ENCODE peak calls at places on chromosomes 3 and 15, in five cellular contexts. T is GM12878, G is K562, M is SK-N-SH, J is HepG2. Y is an unnamed sample.

GRCh38 chr15:33660151-33660550 is 308.1 kb upstream of the CHRM5 start:
- DNase-seq in T (no peak), G (no peak), M (no peak), J (no peak), Y (no peak)

GRCh38 chr3:110267304-110267703 is 804.3 kb upstream of the NECTIN3 start:
- DNase-seq in T (no peak), G (no peak), M (no peak), J (no peak), Y (no peak)

GRCh38 chr3:1439395-1439794 is 346.6 kb downstream of the CNTN6 start:
- DNase-seq in T (no peak), G (no peak), M (no peak), J (no peak), Y (no peak)

GRCh38 chr15:69468241-69469121 is 15.9 kb downstream of the RPLP1 start:
- DNase-seq in T (no peak), G (peak; percentile 61), M (peak; percentile 38), J (no peak), Y (no peak)

GRCh38 chr3:107421170-107421792 is 44.0 kb downstream of the CCDC54 start:
- DNase-seq in T (no peak), G (peak; percentile 17), M (peak; percentile 50), J (peak; percentile 52), Y (peak; percentile 67)

GRCh38 chr3:126746395-126747177 is 42.5 kb downstream of the CHCHD6 start:
- DNase-seq in T (no peak), G (peak; percentile 34), M (peak; percentile 43), J (peak; percentile 84), Y (peak; percentile 36)

GRCh38 chr3:66797916-66798560 is 200.1 kb upstream of the KBTBD8 start:
- DNase-seq in T (no peak), G (no peak), M (no peak), J (no peak), Y (no peak)

GRCh38 chr3:44880284-44880683 is 5.9 kb downstream of the TGM4 start:
- DNase-seq in T (no peak), G (no peak), M (no peak), J (no peak), Y (no peak)

GRCh38 chr3:11721114-11721440 is 77.4 kb upstream of the VGLL4 start:
- DNase-seq in T (no peak), G (no peak), M (no peak), J (no peak), Y (no peak)

GRCh38 chr3:30672959-30673358 is 66.6 kb downstream of the TGFBR2 start:
- DNase-seq in T (no peak), G (no peak), M (no peak), J (no peak), Y (no peak)

GRCh38 chr3:136186330-136186729 is 9.8 kb downstream of the MSL2 start:
- DNase-seq in T (no peak), G (no peak), M (no peak), J (peak; percentile 69), Y (no peak)

GRCh38 chr3:87127286-87127685 is 99.8 kb upstream of the CHMP2B start:
- DNase-seq in T (no peak), G (no peak), M (no peak), J (no peak), Y (no peak)

GRCh38 chr3:127449489-127450212 is 140.9 kb downstream of the TPRA1 start:
- DNase-seq in T (no peak), G (no peak), M (no peak), J (no peak), Y (no peak)

GRCh38 chr15:74787251-74788041 is 5.6 kb downstream of the CSK start:
- DNase-seq in T (peak; percentile 97), G (peak; percentile 70), M (peak; percentile 69), J (no peak), Y (no peak)

GRCh38 chr3:106610362-106610997 is 741.7 kb upstream of the CBLB start:
- DNase-seq in T (no peak), G (no peak), M (no peak), J (no peak), Y (no peak)

GRCh38 chr15:87154771-87155170 is 1075.1 kb downstream of the AGBL1 start:
- DNase-seq in T (no peak), G (no peak), M (no peak), J (no peak), Y (no peak)

GRCh38 chr3:195208631-195209030 is 62.3 kb downstream of the XXYLT1 start:
- DNase-seq in T (no peak), G (no peak), M (no peak), J (no peak), Y (no peak)

GRCh38 chr3:135348698-135349097 is 553.6 kb downstream of the EPHB1 start:
- DNase-seq in T (no peak), G (no peak), M (no peak), J (no peak), Y (no peak)

GRCh38 chr3:49133226-49133951 is 539 bp upstream of the LAMB2 start:
- DNase-seq in T (no peak), G (peak; percentile 83), M (peak; percentile 89), J (peak; percentile 80), Y (peak; percentile 74)

GRCh38 chr3:117507958-117508357 is 798.4 kb downstream of the TUSC7 start:
- DNase-seq in T (no peak), G (no peak), M (no peak), J (no peak), Y (no peak)

GRCh38 chr3:51759203-51759602 is 19.8 kb downstream of the IQCF6 start:
- DNase-seq in T (no peak), G (no peak), M (no peak), J (no peak), Y (no peak)

GRCh38 chr15:32774022-32774421 is 56.2 kb downstream of the GREM1 start:
- DNase-seq in T (no peak), G (no peak), M (no peak), J (peak; percentile 38), Y (no peak)

GRCh38 chr3:94050546-94050945 is 12.2 kb downstream of the DHFR2 start:
- DNase-seq in T (no peak), G (no peak), M (no peak), J (no peak), Y (no peak)

GRCh38 chr15:58726867-58727266 is 22.6 kb downstream of the ADAM10 start:
- DNase-seq in T (no peak), G (no peak), M (no peak), J (no peak), Y (no peak)

DNA sequence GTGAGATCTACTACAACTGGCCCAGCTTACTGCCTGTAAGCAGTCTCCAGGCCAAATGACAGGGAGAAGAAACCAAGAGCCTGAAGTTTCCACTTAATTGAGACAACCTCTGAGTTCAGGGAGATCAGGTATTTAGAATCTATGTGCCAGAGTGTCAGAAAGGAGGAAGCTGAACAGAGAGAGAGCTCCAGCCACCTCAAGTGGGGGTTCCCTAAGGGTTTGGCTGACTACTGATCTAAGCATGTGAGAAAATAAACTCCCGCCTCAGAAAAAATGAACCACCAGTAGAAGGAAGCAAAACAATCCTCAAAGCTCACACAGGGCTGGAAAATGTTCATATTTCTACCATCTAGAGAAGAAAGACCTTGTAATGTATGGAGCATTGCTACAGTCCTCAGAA is 25.0 kb downstream of the ADAM10 start:
- DNase-seq in T (peak; percentile 71), G (no peak), M (no peak), J (no peak), Y (no peak)
- TF ChIP-seq ZBTB33 in T (no peak), G (no peak), M (no peak), J (no peak), Y (no peak)

GRCh38 chr3:38019658-38020341 is 9.6 kb downstream of the PLCD1 start:
- DNase-seq in T (no peak), G (peak; percentile 91), M (no peak), J (no peak), Y (no peak)
- TF ChIP-seq ZBTB33 in T (no peak), G (no peak), M (no peak), J (no peak), Y (no peak)

GRCh38 chr3:25441234-25441856 is 13.3 kb downstream of the RARB start:
- DNase-seq in T (no peak), G (peak; percentile 57), M (no peak), J (no peak), Y (peak; percentile 15)
- TF ChIP-seq ZBTB33 in T (no peak), G (no peak), M (no peak), J (no peak), Y (no peak)

DNA sequence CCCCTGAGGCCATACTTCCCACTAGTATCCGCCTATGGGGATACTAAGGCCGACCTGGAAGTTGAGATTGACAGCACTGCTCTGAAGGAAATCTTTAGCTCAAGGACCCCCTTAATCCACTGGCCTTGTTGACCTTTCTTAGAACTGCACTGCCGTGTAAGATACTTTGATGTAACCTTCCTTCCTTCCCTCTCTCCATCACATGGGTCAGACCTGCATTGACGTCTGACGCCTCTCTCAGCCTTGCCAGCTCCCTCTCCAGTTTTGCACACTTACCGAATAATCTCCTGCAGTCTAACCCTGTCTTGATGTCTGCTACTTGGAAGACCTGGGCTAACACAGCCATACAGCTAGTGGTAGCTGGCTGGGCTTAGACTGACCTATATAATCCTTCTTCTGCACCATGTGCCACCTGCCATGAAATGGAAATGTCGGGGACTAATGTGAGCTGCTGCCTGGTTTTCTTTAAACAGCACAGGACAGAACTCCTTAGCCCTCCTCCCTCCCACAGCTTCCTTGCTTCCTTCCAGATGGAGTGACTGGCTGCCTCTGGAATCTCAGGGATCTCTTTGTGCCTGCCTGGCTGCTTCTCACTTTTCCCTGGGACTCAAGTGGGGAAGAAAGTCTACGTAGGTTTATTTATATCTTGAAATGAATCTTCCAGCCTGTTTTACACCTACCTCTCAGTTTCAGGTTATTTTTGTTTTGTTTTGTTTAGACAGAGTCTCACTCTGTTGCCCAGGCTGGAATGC is 39.2 kb upstream of the HERC1 start:
- DNase-seq in T (no peak), G (no peak), M (no peak), J (no peak), Y (no peak)
- TF ChIP-seq ZBTB33 in T (peak; percentile 41), G (no peak), M (no peak), J (no peak), Y (no peak)

GRCh38 chr15:67832031-67832551 is 6.8 kb downstream of the SKOR1 start:
- DNase-seq in T (no peak), G (no peak), M (peak; percentile 60), J (no peak), Y (no peak)
- TF ChIP-seq ZBTB33 in T (no peak), G (no peak), M (no peak), J (no peak), Y (no peak)

GRCh38 chr3:100007313-100007712 is 107.0 kb downstream of the FILIP1L start:
- DNase-seq in T (no peak), G (no peak), M (no peak), J (no peak), Y (no peak)
- TF ChIP-seq ZBTB33 in T (no peak), G (no peak), M (no peak), J (no peak), Y (no peak)

Y was measured in HCT116.